ENCODE peak calls at places on chromosomes 2 and 18, in eight cellular contexts. S, Q, W, H, Z, Y, C and E are unnamed samples.
A peak's percentile ranks its signal among the peaks of the same experiment; 100 is the strongest.

GRCh38 chr2:46842876-46843275 is 72.7 kb downstream of the MCFD2 start:
- DNase-seq in S (no peak), Q (no peak), W (no peak), H (no peak), Z (no peak), Y (no peak), C (no peak), E (no peak)

GRCh38 chr2:11851881-11852280 is 105.4 kb downstream of the LPIN1 start:
- DNase-seq in S (no peak), Q (no peak), W (no peak), H (no peak), Z (no peak), Y (no peak), C (no peak), E (no peak)

GRCh38 chr2:61448229-61448628 is 22.7 kb downstream of the USP34 start:
- DNase-seq in S (no peak), Q (no peak), W (no peak), H (no peak), Z (no peak), Y (no peak), C (no peak), E (no peak)

GRCh38 chr18:69878534-69878933 is 69.1 kb downstream of the CD226 start:
- DNase-seq in S (no peak), Q (no peak), W (no peak), H (no peak), Z (no peak), Y (no peak), C (no peak), E (no peak)

GRCh38 chr2:65999790-66000189 is 435.1 kb upstream of the MEIS1 start:
- DNase-seq in S (no peak), Q (no peak), W (no peak), H (no peak), Z (no peak), Y (no peak), C (no peak), E (no peak)

GRCh38 chr2:24768601-24769000 is 24.6 kb downstream of the PTRHD1 start:
- DNase-seq in S (no peak), Q (no peak), W (peak; percentile 61), H (no peak), Z (peak; percentile 28), Y (no peak), C (no peak), E (no peak)

GRCh38 chr2:157874997-157875719 is 972 bp downstream of the ACVR1 start:
- DNase-seq in S (peak; percentile 65), Q (peak; percentile 82), W (peak; percentile 34), H (peak; percentile 97), Z (peak; percentile 45), Y (peak; percentile 83), C (peak; percentile 83), E (peak; percentile 95)

GRCh38 chr2:218908721-218909619 is 28.3 kb downstream of the WNT10A start:
- DNase-seq in S (peak; percentile 95), Q (peak; percentile 85), W (peak; percentile 86), H (peak; percentile 84), Z (peak; percentile 89), Y (peak; percentile 78), C (peak; percentile 83), E (peak; percentile 90)

GRCh38 chr2:64626963-64627760 is 26.6 kb downstream of the SERTAD2 start:
- DNase-seq in S (no peak), Q (no peak), W (no peak), H (no peak), Z (no peak), Y (no peak), C (no peak), E (no peak)

GRCh38 chr2:951224-952006 is 766 bp downstream of the SNTG2 start:
- DNase-seq in S (no peak), Q (no peak), W (no peak), H (no peak), Z (no peak), Y (no peak), C (no peak), E (no peak)

GRCh38 chr2:23669413-23670244 is 257.3 kb downstream of the ATAD2B start:
- DNase-seq in S (peak; percentile 44), Q (peak; percentile 79), W (peak; percentile 85), H (peak; percentile 18), Z (peak; percentile 73), Y (peak; percentile 56), C (peak; percentile 86), E (peak; percentile 80)

GRCh38 chr2:39608690-39609457 is 56.8 kb upstream of the TMEM178A start:
- DNase-seq in S (no peak), Q (peak; percentile 42), W (no peak), H (peak; percentile 9), Z (no peak), Y (peak; percentile 58), C (peak; percentile 31), E (no peak)

GRCh38 chr18:7575465-7576026 is 8.4 kb downstream of the PTPRM start:
- DNase-seq in S (no peak), Q (peak; percentile 33), W (no peak), H (peak; percentile 49), Z (no peak), Y (peak; percentile 68), C (peak; percentile 45), E (peak; percentile 73)

GRCh38 chr2:228649447-228649846 is 468.0 kb upstream of the SPHKAP start:
- DNase-seq in S (no peak), Q (no peak), W (no peak), H (no peak), Z (no peak), Y (no peak), C (no peak), E (no peak)

DNA sequence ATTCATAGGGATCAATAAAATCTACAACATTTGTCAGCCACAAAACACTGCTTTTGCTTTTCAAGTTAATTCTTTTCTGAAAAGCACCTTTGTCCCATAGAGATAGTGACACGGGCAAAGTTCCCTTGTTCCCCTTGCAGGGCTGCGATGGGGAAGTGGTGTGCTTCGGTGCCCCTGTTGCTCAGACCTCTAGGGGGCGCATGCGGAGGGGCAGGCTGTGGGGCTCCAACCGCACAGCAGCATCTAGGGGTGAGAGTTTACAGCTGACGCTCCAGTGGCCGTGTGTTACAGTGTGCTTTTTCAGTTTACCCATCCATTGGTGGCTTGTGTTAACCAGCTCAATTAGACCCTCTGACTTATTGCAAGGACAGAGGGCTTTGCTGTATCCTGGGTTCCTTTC is 1432.2 kb upstream of the ACVR2A start:
- DNase-seq in S (no peak), Q (no peak), W (no peak), H (no peak), Z (no peak), Y (no peak), C (no peak), E (no peak)
- TF ChIP-seq CTCF in S (no peak), Q (no peak), W (no peak), H (no peak), Z (no peak), Y (no peak), C (no peak), E (no peak)

DNA sequence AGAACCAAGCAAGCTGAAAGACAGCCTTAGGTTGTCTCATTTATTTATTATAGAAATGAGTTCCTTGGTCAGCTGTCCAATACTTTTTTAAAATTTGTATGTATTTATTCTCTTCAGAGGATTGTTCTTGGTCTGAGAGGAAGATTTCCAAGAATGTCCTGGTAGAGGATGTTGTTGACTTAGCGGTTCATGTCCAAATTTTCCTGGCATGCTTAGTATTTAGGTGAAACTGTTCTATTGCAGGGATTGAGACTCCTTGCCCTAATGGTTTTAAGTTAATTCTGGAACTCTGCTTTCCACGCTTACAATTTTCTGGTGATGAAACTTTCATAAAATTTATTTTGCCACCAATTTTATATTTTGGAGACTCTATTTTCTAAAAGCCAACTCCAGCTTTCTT is 1868.6 kb upstream of the CELF4 start:
- DNase-seq in S (no peak), Q (peak; percentile 41), W (no peak), H (peak; percentile 59), Z (no peak), Y (peak; percentile 72), C (peak; percentile 34), E (peak; percentile 38)
- H3K4me3 ChIP-seq in S (no peak overlapping the region), Q (no peak overlapping the region), W (no peak overlapping the region), H (no peak overlapping the region), Z (no peak overlapping the region), Y (no peak overlapping the region), C (no peak overlapping the region), E (no peak overlapping the region)

GRCh38 chr2:197079414-197079813 is 152.9 kb upstream of the PGAP1 start:
- DNase-seq in S (no peak), Q (no peak), W (no peak), H (peak; percentile 38), Z (no peak), Y (no peak), C (no peak), E (no peak)

GRCh38 chr2:197076652-197077051 is 150.1 kb upstream of the PGAP1 start:
- DNase-seq in S (no peak), Q (no peak), W (no peak), H (no peak), Z (no peak), Y (no peak), C (no peak), E (no peak)

GRCh38 chr2:197077336-197077735 is 150.8 kb upstream of the PGAP1 start:
- DNase-seq in S (no peak), Q (no peak), W (no peak), H (peak; percentile 11), Z (no peak), Y (no peak), C (no peak), E (no peak)

GRCh38 chr2:197079832-197080555 is 153.5 kb upstream of the PGAP1 start:
- DNase-seq in S (no peak), Q (no peak), W (peak; percentile 36), H (peak; percentile 39), Z (no peak), Y (no peak), C (no peak), E (peak; percentile 44)

DNA sequence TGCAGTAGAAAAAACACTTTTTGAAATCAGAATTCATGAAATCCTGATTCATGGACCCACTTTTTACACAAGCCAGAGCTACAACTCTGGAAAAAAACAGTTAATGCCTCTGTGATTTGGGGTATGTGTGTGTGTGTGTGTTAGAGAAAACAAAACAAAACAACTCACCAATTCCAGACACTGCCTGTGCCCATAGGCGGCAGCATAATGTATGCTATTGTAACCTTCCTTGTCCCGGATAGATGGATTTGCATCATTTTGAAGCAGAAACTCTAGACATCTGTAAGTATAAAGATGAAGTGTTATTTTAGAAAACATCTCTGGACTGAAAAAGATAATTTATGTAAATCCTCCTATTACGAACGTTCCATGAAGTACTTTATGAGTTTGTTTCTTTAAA is 152.0 kb upstream of the PGAP1 start:
- DNase-seq in S (no peak), Q (no peak), W (no peak), H (no peak), Z (no peak), Y (peak; percentile 48), C (no peak), E (no peak)
- TF ChIP-seq CTCF in S (no peak), Q (no peak), W (no peak), H (no peak), Z (no peak), Y (peak; percentile 46), C (no peak), E (no peak)

DNA sequence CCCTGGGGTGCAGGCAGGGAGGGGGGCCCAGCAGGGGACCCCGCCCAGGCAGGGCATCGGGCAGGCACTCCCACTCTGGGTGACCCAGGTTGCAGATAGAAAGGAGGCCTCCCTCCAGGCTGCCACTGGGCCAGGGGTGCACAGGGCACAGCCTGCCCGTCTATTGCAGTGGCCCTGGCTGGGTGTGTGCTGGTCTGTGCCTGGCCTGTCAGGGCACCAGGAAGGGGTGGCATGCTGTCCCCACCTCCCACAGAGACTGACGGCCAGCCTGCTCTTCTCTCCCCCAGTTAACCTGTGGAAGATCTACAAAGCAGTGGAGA is 12.9 kb downstream of the ARID5A start:
- DNase-seq in S (peak; percentile 3), Q (no peak), W (no peak), H (no peak), Z (no peak), Y (no peak), C (no peak), E (no peak)
- H3K4me3 ChIP-seq in S (no peak overlapping the region), Q (no peak overlapping the region), W (no peak overlapping the region), H (no peak overlapping the region), Z (no peak overlapping the region), Y (no peak overlapping the region), C (no peak overlapping the region), E (no peak overlapping the region)